ENCODE peak calls at places on chromosome 5, in eight cellular contexts. I, W, N, Q, V, O, F and E are unnamed samples.

GRCh38 chr5:112136773-112137172 is 282.3 kb downstream of the EPB41L4A start:
- DNase-seq in I (no peak), W (no peak), N (no peak), Q (no peak), V (no peak), O (no peak), F (no peak), E (peak)

GRCh38 chr5:103901885-103902284 is 339.3 kb upstream of the NUDT12 start:
- DNase-seq in I (no peak), W (no peak), N (no peak), Q (no peak), V (no peak), O (no peak), F (no peak), E (no peak)

GRCh38 chr5:83608122-83608521 is 112.5 kb downstream of the HAPLN1 start:
- DNase-seq in I (peak), W (peak), N (peak), Q (peak), V (peak), O (peak), F (no peak), E (peak)

GRCh38 chr5:43338856-43339255 is 25.6 kb upstream of the HMGCS1 start:
- DNase-seq in I (no peak), W (no peak), N (no peak), Q (no peak), V (no peak), O (no peak), F (no peak), E (no peak)

GRCh38 chr5:15834596-15835245 is 334.7 kb downstream of the FBXL7 start:
- DNase-seq in I (no peak), W (no peak), N (no peak), Q (no peak), V (peak), O (peak), F (no peak), E (peak)

GRCh38 chr5:159928122-159928960 is 12.1 kb downstream of the ADRA1B start:
- DNase-seq in I (no peak), W (no peak), N (no peak), Q (no peak), V (peak), O (peak), F (no peak), E (peak)

GRCh38 chr5:139120521-139120920 is 77.6 kb downstream of the SIL1 start:
- DNase-seq in I (no peak), W (no peak), N (no peak), Q (no peak), V (no peak), O (no peak), F (no peak), E (no peak)

GRCh38 chr5:150034677-150035076 is 34.1 kb downstream of the HMGXB3 start:
- DNase-seq in I (no peak), W (no peak), N (no peak), Q (no peak), V (peak), O (peak), F (no peak), E (peak)

GRCh38 chr5:4551034-4551433 is 589.1 kb upstream of the ADAMTS16 start:
- DNase-seq in I (no peak), W (no peak), N (no peak), Q (no peak), V (no peak), O (no peak), F (no peak), E (no peak)

GRCh38 chr5:149358294-149358651 is 427 bp downstream of the PCYOX1L start:
- DNase-seq in I (no peak), W (peak), N (no peak), Q (peak), V (peak), O (no peak), F (peak), E (no peak)

GRCh38 chr5:174532453-174533126 is 191.8 kb upstream of the MSX2 start:
- DNase-seq in I (no peak), W (no peak), N (no peak), Q (peak), V (peak), O (peak), F (no peak), E (peak)

GRCh38 chr5:111301264-111301663 is 77.1 kb downstream of the CAMK4 start:
- DNase-seq in I (no peak), W (no peak), N (no peak), Q (no peak), V (no peak), O (no peak), F (no peak), E (no peak)

GRCh38 chr5:173535166-173535975 is 81.1 kb downstream of the BOD1 start:
- DNase-seq in I (no peak), W (no peak), N (no peak), Q (no peak), V (no peak), O (peak), F (no peak), E (peak)

GRCh38 chr5:160423025-160423554 is 1.4 kb downstream of the PTTG1 start:
- DNase-seq in I (no peak), W (no peak), N (no peak), Q (no peak), V (no peak), O (no peak), F (no peak), E (no peak)

GRCh38 chr5:76081811-76082783 is 1.1 kb upstream of the SV2C start:
- DNase-seq in I (no peak), W (no peak), N (no peak), Q (peak), V (peak), O (no peak), F (no peak), E (peak)

GRCh38 chr5:122078116-122078865 is at the start of gene LOX:
- DNase-seq in I (peak), W (no peak), N (peak), Q (peak), V (peak), O (peak), F (no peak), E (peak)

DNA sequence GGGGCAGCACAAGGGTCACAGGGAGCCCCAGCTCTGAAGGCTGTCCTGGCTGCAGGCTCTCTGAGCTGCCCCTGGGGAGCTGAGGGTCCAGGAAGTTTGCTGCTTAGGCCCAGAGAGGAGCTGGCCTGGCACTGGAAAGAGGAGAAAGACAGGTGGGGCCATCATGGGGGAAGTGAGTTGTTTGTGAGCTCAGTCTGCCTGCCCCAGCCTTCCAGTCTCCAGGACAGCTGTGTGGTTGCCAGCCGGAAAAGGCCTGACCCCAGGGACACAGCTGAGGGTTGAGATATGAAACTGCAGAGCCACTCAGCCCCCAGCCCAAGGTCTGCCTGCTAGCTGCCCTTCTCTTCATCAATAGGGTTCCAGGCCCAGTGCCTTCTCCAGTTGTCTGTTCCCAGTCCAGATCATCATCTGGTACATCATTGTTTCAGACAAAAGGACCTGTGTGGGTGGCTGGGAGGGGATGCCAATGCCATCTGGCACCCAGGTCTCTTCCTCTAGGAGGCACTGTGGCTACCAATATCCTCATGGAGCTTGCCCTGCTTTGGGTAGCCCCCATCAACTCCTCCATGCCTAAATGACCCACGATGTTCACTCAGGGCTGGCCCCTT is 4.2 kb upstream of the DDX41 start:
- DNase-seq in I (no peak), W (peak), N (no peak), Q (no peak), V (peak), O (no peak), F (no peak), E (no peak)
- TF ChIP-seq CTCF in I (no peak), W (peak), N (no peak), Q (no peak), V (peak), O (peak), F (no peak), E (peak)

DNA sequence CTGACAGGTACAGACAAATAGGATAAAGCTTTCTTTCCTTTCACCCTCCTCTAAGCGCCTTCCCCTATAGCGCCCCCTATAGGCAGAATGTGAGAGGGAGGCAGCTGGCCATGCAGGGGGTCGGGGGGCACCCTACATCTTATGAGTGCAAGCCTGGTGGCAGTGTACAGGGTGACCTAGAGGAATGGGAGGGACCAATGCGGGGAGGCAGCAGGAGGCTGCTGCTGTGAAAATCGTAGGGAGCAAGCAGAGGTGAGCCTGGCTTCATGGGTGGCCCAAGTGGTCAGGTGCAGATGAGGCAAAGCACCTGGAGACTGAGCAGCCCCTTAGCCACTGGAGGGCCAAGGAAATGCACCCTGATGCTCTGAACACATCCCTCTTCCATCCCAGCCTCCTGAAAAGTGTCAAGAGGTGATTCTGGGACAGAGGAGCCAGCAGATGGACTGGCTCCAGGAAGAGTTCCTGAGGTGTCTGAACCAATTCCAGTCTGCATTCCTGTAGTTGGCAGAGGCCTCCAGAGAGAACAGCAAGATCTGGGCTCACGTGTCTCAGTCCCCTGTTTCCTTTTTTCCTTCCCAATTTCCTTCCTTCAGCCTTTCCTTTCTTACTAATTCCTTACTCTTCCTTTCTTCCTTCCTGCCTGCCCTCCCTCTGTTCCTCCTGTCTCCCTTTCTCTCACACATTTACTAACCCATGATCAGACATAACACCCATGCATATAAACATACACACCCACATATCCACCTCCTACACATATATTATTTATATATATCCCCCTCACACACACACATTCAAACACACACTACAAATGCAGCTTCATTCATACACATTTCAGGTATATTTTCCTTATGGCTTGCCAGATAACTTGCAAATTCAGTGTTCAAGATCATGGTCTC is 32.8 kb upstream of the GALNT10 start:
- DNase-seq in I (no peak), W (no peak), N (no peak), Q (no peak), V (no peak), O (peak), F (no peak), E (no peak)
- TF ChIP-seq CTCF in I (peak), W (peak), N (peak), Q (peak), V (peak), O (peak), F (peak), E (peak)

GRCh38 chr5:134447815-134448520 is 36.3 kb upstream of the CDKN2AIPNL start:
- DNase-seq in I (no peak), W (no peak), N (no peak), Q (no peak), V (no peak), O (no peak), F (no peak), E (no peak)
- TF ChIP-seq CTCF in I (no peak), W (no peak), N (no peak), Q (no peak), V (no peak), O (no peak), F (no peak), E (no peak)

DNA sequence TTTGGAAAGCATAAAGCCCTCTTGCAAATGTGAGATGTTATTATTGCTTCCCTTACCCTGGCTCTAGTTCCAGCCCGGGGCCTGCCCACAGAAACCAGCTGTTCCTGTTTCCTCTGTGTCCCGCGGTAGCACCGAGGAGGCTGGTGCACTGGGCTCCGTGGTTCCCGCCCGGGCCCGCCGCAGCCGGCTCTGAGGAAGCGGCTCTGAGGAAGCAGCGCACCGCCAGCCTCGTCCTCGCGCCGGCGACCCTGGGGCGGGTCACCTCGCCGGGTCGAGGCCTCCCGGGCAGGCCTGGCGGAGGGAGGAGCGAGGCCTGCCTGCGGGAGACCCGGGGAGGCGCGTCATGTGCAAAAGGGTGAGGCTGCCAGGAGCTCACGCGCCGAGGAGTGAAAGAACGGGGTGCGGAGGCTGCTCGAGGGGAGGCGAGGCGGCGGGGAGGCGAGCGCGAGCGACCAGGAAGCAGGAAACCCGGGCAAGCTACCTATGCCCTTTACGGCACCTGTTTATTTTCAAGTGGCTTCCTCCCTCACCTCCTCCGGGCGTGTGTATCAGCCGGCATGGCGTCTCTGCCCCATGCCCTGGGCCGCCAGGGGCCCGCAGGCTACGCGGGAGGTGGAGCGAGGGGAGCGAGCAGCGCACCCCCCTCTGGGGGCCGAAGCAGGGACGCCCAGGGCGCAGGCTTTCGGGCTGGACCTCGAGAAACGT is 61.3 kb upstream of the MEGF10 start:
- DNase-seq in I (peak), W (no peak), N (peak), Q (peak), V (peak), O (peak), F (peak), E (peak)
- TF ChIP-seq CTCF in I (no peak), W (no peak), N (no peak), Q (no peak), V (peak), O (peak), F (no peak), E (peak)

GRCh38 chr5:177592010-177592834 is at the start of gene TMED9:
- DNase-seq in I (peak), W (peak), N (peak), Q (peak), V (peak), O (peak), F (peak), E (peak)
- TF ChIP-seq CTCF in I (no peak), W (no peak), N (no peak), Q (no peak), V (no peak), O (no peak), F (no peak), E (no peak)

GRCh38 chr5:62412549-62413329 is at the start of gene IPO11:
- DNase-seq in I (peak), W (peak), N (peak), Q (peak), V (peak), O (peak), F (peak), E (peak)
- TF ChIP-seq CTCF in I (no peak), W (no peak), N (no peak), Q (no peak), V (no peak), O (no peak), F (no peak), E (no peak)

GRCh38 chr5:14149672-14150053 is 6.5 kb downstream of the TRIO start:
- DNase-seq in I (no peak), W (no peak), N (no peak), Q (no peak), V (no peak), O (no peak), F (no peak), E (no peak)
- TF ChIP-seq CTCF in I (no peak), W (no peak), N (no peak), Q (no peak), V (no peak), O (no peak), F (no peak), E (no peak)

DNA sequence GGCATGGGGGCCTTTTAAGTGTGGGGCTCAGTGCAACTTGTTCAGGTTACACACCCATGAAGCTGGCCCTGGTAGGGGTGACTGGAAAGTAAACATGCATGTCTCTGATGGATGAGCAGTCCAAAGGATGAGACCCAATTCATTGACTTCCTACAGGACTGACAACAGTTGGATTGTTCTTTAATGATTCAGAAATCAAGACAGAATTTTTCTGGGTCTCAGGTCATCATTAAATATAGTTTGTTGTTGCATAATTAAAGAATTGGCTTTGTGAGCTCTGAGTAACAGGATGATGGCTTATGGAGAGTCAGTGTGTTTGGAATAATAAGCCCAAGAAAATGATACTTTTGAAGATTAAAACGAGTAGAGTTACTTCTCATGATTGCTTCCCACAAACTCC is 604.2 kb upstream of the CLINT1 start:
- DNase-seq in I (no peak), W (no peak), N (no peak), Q (no peak), V (peak), O (peak), F (no peak), E (peak)
- TF ChIP-seq CTCF in I (no peak), W (no peak), N (no peak), Q (no peak), V (no peak), O (no peak), F (no peak), E (no peak)

GRCh38 chr5:74080157-74080556 is 454.2 kb downstream of the ARHGEF28 start:
- DNase-seq in I (no peak), W (no peak), N (no peak), Q (no peak), V (no peak), O (no peak), F (no peak), E (no peak)
- TF ChIP-seq CTCF in I (no peak), W (no peak), N (no peak), Q (no peak), V (no peak), O (no peak), F (no peak), E (no peak)

GRCh38 chr5:956178-956761 is 52.3 kb upstream of the NKD2 start:
- DNase-seq in I (no peak), W (no peak), N (no peak), Q (no peak), V (no peak), O (no peak), F (no peak), E (no peak)

GRCh38 chr5:957730-958485 is 50.7 kb upstream of the NKD2 start:
- DNase-seq in I (no peak), W (no peak), N (no peak), Q (no peak), V (no peak), O (peak), F (no peak), E (peak)

GRCh38 chr5:958701-959571 is 49.7 kb upstream of the NKD2 start:
- DNase-seq in I (no peak), W (no peak), N (no peak), Q (no peak), V (peak), O (peak), F (no peak), E (peak)

GRCh38 chr5:959581-960531 is 48.7 kb upstream of the NKD2 start:
- DNase-seq in I (no peak), W (no peak), N (no peak), Q (no peak), V (no peak), O (no peak), F (no peak), E (no peak)

GRCh38 chr5:956941-957729 is 51.5 kb upstream of the NKD2 start:
- DNase-seq in I (peak), W (no peak), N (peak), Q (peak), V (peak), O (peak), F (no peak), E (peak)
- TF ChIP-seq CTCF in I (no peak), W (peak), N (no peak), Q (peak), V (peak), O (peak), F (no peak), E (peak)